ENCODE peak calls at places on chromosomes 4 and X, in six cellular contexts. One of them, this sample, is unnamed.

GRCh38 chrX:44178271-44178670 is 165.2 kb downstream of the EFHC2 start:
- DNase-seq in AG08396: no peak
- DNase-seq in cerebellar nuclear complex: no peak
- DNase-seq in T-helper 9 cell: no peak
- DNase-seq in cardiac muscle cell: no peak
- DNase-seq in LoVo: no peak
- DNase-seq in this sample: no peak

GRCh38 chrX:23334871-23335599 is 386 bp downstream of the PTCHD1 start:
- DNase-seq in cerebellar nuclear complex: no peak
- DNase-seq in T-helper 9 cell: no peak
- DNase-seq in cardiac muscle cell: no peak
- DNase-seq in LoVo: no peak
- DNase-seq in AG08396: no peak
- DNase-seq in this sample: no peak

GRCh38 chr4:133390198-133390855 is 241.2 kb downstream of the PCDH10 start:
- DNase-seq in cerebellar nuclear complex: no peak
- DNase-seq in cardiac muscle cell: no peak
- DNase-seq in AG08396: no peak
- DNase-seq in T-helper 9 cell: no peak
- DNase-seq in LoVo: peak; percentile 2
- DNase-seq in this sample: no peak

GRCh38 chr4:84683486-84683885 is 100.6 kb downstream of the CDS1 start:
- DNase-seq in cardiac muscle cell: no peak
- DNase-seq in LoVo: no peak
- DNase-seq in AG08396: no peak
- DNase-seq in cerebellar nuclear complex: no peak
- DNase-seq in T-helper 9 cell: no peak
- DNase-seq in this sample: no peak

GRCh38 chrX:37380920-37381319 is 31.8 kb downstream of the PRRG1 start:
- DNase-seq in cerebellar nuclear complex: no peak
- DNase-seq in LoVo: peak; percentile 60
- DNase-seq in T-helper 9 cell: no peak
- DNase-seq in AG08396: peak; percentile 19
- DNase-seq in cardiac muscle cell: peak; percentile 69
- DNase-seq in this sample: no peak

GRCh38 chrX:153901753-153902140 is 2.7 kb upstream of the AVPR2 start:
- DNase-seq in AG08396: no peak
- DNase-seq in LoVo: no peak
- DNase-seq in cerebellar nuclear complex: no peak
- DNase-seq in T-helper 9 cell: no peak
- DNase-seq in cardiac muscle cell: no peak
- DNase-seq in this sample: no peak

GRCh38 chrX:2492536-2493218 is 8.1 kb downstream of the DHRSX start:
- DNase-seq in cerebellar nuclear complex: no peak
- DNase-seq in T-helper 9 cell: no peak
- DNase-seq in cardiac muscle cell: no peak
- DNase-seq in LoVo: no peak
- DNase-seq in AG08396: no peak
- DNase-seq in this sample: no peak

GRCh38 chr4:153788419-153789276 is at the start of gene SFRP2:
- DNase-seq in AG08396: no peak
- DNase-seq in cardiac muscle cell: no peak
- DNase-seq in LoVo: no peak
- DNase-seq in T-helper 9 cell: no peak
- DNase-seq in cerebellar nuclear complex: no peak
- DNase-seq in this sample: no peak

GRCh38 chrX:29382811-29383210 is 795.6 kb downstream of the IL1RAPL1 start:
- DNase-seq in LoVo: no peak
- DNase-seq in cerebellar nuclear complex: no peak
- DNase-seq in AG08396: no peak
- DNase-seq in T-helper 9 cell: no peak
- DNase-seq in cardiac muscle cell: no peak
- DNase-seq in this sample: no peak

GRCh38 chr4:118410143-118410542 is 57.3 kb upstream of the PRSS12 start:
- DNase-seq in LoVo: no peak
- DNase-seq in cardiac muscle cell: peak; percentile 65
- DNase-seq in AG08396: peak; percentile 12
- DNase-seq in T-helper 9 cell: no peak
- DNase-seq in cerebellar nuclear complex: no peak
- DNase-seq in this sample: no peak

GRCh38 chr4:82965763-82966162 is 44.9 kb downstream of the LIN54 start:
- DNase-seq in LoVo: no peak
- DNase-seq in cardiac muscle cell: no peak
- DNase-seq in cerebellar nuclear complex: no peak
- DNase-seq in AG08396: no peak
- DNase-seq in T-helper 9 cell: no peak
- DNase-seq in this sample: no peak

GRCh38 chrX:135345328-135345645 is 36.0 kb downstream of the ETDC start:
- DNase-seq in AG08396: peak; percentile 29
- DNase-seq in LoVo: peak; percentile 26
- DNase-seq in cerebellar nuclear complex: no peak
- DNase-seq in T-helper 9 cell: no peak
- DNase-seq in cardiac muscle cell: peak; percentile 67
- DNase-seq in this sample: no peak

GRCh38 chr4:150722908-150723362 is 141.0 kb downstream of the MAB21L2 start:
- DNase-seq in cardiac muscle cell: peak; percentile 90
- DNase-seq in AG08396: no peak
- DNase-seq in LoVo: peak; percentile 86
- DNase-seq in T-helper 9 cell: no peak
- DNase-seq in cerebellar nuclear complex: no peak
- DNase-seq in this sample: no peak

GRCh38 chr4:11428701-11429571 is at the start of gene HS3ST1:
- DNase-seq in LoVo: peak; percentile 92
- DNase-seq in cardiac muscle cell: peak; percentile 84
- DNase-seq in T-helper 9 cell: no peak
- DNase-seq in cerebellar nuclear complex: peak; percentile 40
- DNase-seq in AG08396: peak; percentile 42
- DNase-seq in this sample: peak; percentile 59

GRCh38 chrX:124507276-124507675 is 160.9 kb downstream of the SH2D1A start:
- DNase-seq in cerebellar nuclear complex: no peak
- DNase-seq in AG08396: no peak
- DNase-seq in LoVo: no peak
- DNase-seq in T-helper 9 cell: no peak
- DNase-seq in cardiac muscle cell: no peak
- DNase-seq in this sample: no peak

GRCh38 chr4:73816814-73817213 is 19.7 kb upstream of the CXCL6 start:
- DNase-seq in T-helper 9 cell: no peak
- DNase-seq in LoVo: peak; percentile 3
- DNase-seq in AG08396: peak; percentile 20
- DNase-seq in cerebellar nuclear complex: no peak
- DNase-seq in cardiac muscle cell: peak; percentile 88
- DNase-seq in this sample: no peak

GRCh38 chrX:13685126-13685763 is 3.7 kb upstream of the RAB9A start:
- DNase-seq in T-helper 9 cell: no peak
- DNase-seq in LoVo: no peak
- DNase-seq in cerebellar nuclear complex: no peak
- DNase-seq in AG08396: peak; percentile 25
- DNase-seq in cardiac muscle cell: no peak
- DNase-seq in this sample: no peak

GRCh38 chrX:113330416-113330815 is 489.8 kb upstream of the AMOT start:
- DNase-seq in LoVo: no peak
- DNase-seq in cardiac muscle cell: no peak
- DNase-seq in T-helper 9 cell: no peak
- DNase-seq in cerebellar nuclear complex: no peak
- DNase-seq in AG08396: no peak
- DNase-seq in this sample: no peak

GRCh38 chrX:40922307-40922706 is 162.9 kb upstream of the USP9X start:
- DNase-seq in cerebellar nuclear complex: no peak
- DNase-seq in cardiac muscle cell: peak; percentile 80
- DNase-seq in AG08396: peak; percentile 28
- DNase-seq in T-helper 9 cell: no peak
- DNase-seq in LoVo: peak; percentile 23
- DNase-seq in this sample: no peak

GRCh38 chrX:15301924-15302323 is 13.5 kb downstream of the ASB11 start:
- DNase-seq in cardiac muscle cell: peak; percentile 36
- DNase-seq in LoVo: no peak
- DNase-seq in AG08396: peak; percentile 23
- DNase-seq in T-helper 9 cell: no peak
- DNase-seq in cerebellar nuclear complex: no peak
- DNase-seq in this sample: no peak

GRCh38 chrX:30620980-30621716 is 32.1 kb upstream of the GK start:
- DNase-seq in LoVo: peak; percentile 12
- DNase-seq in T-helper 9 cell: no peak
- DNase-seq in AG08396: peak; percentile 77
- DNase-seq in cardiac muscle cell: peak; percentile 83
- DNase-seq in cerebellar nuclear complex: no peak
- DNase-seq in this sample: no peak

GRCh38 chr4:23368081-23368697 is 521.7 kb downstream of the PPARGC1A start:
- DNase-seq in cardiac muscle cell: peak; percentile 7
- DNase-seq in AG08396: no peak
- DNase-seq in T-helper 9 cell: no peak
- DNase-seq in cerebellar nuclear complex: no peak
- DNase-seq in LoVo: no peak
- DNase-seq in this sample: no peak

GRCh38 chr4:95985051-95985450 is 145.2 kb downstream of the PDHA2 start:
- DNase-seq in T-helper 9 cell: no peak
- DNase-seq in cerebellar nuclear complex: no peak
- DNase-seq in cardiac muscle cell: no peak
- DNase-seq in AG08396: no peak
- DNase-seq in LoVo: no peak
- DNase-seq in this sample: no peak

GRCh38 chr4:113773014-113773413 is 11.5 kb upstream of the CAMK2D start:
- DNase-seq in cerebellar nuclear complex: no peak
- DNase-seq in AG08396: no peak
- DNase-seq in LoVo: no peak
- DNase-seq in cardiac muscle cell: no peak
- DNase-seq in T-helper 9 cell: no peak
- DNase-seq in this sample: no peak

GRCh38 chrX:118541482-118541881 is 45.9 kb downstream of the DOCK11 start:
- DNase-seq in cardiac muscle cell: no peak
- DNase-seq in LoVo: no peak
- DNase-seq in cerebellar nuclear complex: no peak
- DNase-seq in T-helper 9 cell: no peak
- DNase-seq in AG08396: no peak
- DNase-seq in this sample: no peak

GRCh38 chrX:130082244-130083106 is 27.8 kb downstream of the ELF4 start:
- DNase-seq in LoVo: no peak
- DNase-seq in AG08396: no peak
- DNase-seq in cerebellar nuclear complex: no peak
- DNase-seq in cardiac muscle cell: peak; percentile 9
- DNase-seq in T-helper 9 cell: peak; percentile 46
- DNase-seq in this sample: peak; percentile 61

GRCh38 chr4:140071806-140072205 is 82.2 kb downstream of the MAML3 start:
- DNase-seq in cardiac muscle cell: peak; percentile 98
- DNase-seq in T-helper 9 cell: peak; percentile 21
- DNase-seq in AG08396: peak; percentile 55
- DNase-seq in cerebellar nuclear complex: no peak
- DNase-seq in LoVo: no peak
- DNase-seq in this sample: peak; percentile 52

GRCh38 chr4:126701756-126702155 is 931.0 kb upstream of the INTU start:
- DNase-seq in AG08396: peak; percentile 21
- DNase-seq in LoVo: no peak
- DNase-seq in T-helper 9 cell: no peak
- DNase-seq in cerebellar nuclear complex: no peak
- DNase-seq in cardiac muscle cell: peak; percentile 10
- DNase-seq in this sample: no peak

GRCh38 chrX:63275127-63275526 is 76.0 kb downstream of the SPIN4 start:
- DNase-seq in cerebellar nuclear complex: no peak
- DNase-seq in T-helper 9 cell: peak; percentile 1
- DNase-seq in AG08396: peak; percentile 29
- DNase-seq in cardiac muscle cell: no peak
- DNase-seq in LoVo: peak; percentile 1
- DNase-seq in this sample: no peak

GRCh38 chr4:24890561-24890960 is 22.3 kb downstream of the CCDC149 start:
- DNase-seq in cardiac muscle cell: no peak
- DNase-seq in cerebellar nuclear complex: no peak
- DNase-seq in LoVo: no peak
- DNase-seq in T-helper 9 cell: no peak
- DNase-seq in AG08396: no peak
- DNase-seq in this sample: no peak

GRCh38 chr4:6331018-6331417 is 61.4 kb downstream of the WFS1 start:
- DNase-seq in cerebellar nuclear complex: no peak
- DNase-seq in cardiac muscle cell: peak; percentile 27
- DNase-seq in AG08396: peak; percentile 37
- DNase-seq in T-helper 9 cell: peak; percentile 7
- DNase-seq in LoVo: no peak
- DNase-seq in this sample: no peak

GRCh38 chrX:13469963-13470679 is 99.3 kb upstream of the EGFL6 start:
- DNase-seq in LoVo: peak; percentile 5
- DNase-seq in cerebellar nuclear complex: no peak
- DNase-seq in T-helper 9 cell: no peak
- DNase-seq in AG08396: peak; percentile 25
- DNase-seq in cardiac muscle cell: peak; percentile 23
- DNase-seq in this sample: no peak

GRCh38 chr4:104905546-104905945 is 241.1 kb upstream of the TET2 start:
- DNase-seq in T-helper 9 cell: no peak
- DNase-seq in LoVo: no peak
- DNase-seq in cerebellar nuclear complex: no peak
- DNase-seq in cardiac muscle cell: no peak
- DNase-seq in AG08396: no peak
- DNase-seq in this sample: no peak

GRCh38 chr4:9942921-9943600 is 78.2 kb downstream of the SLC2A9 start:
- DNase-seq in cerebellar nuclear complex: no peak
- DNase-seq in T-helper 9 cell: no peak
- DNase-seq in AG08396: no peak
- DNase-seq in cardiac muscle cell: no peak
- DNase-seq in LoVo: no peak
- DNase-seq in this sample: no peak

This sample was measured in activated CD4-positive, CD25-positive, alpha-beta regulatory T cell treated with anti-CD3 and anti-CD28 coated beads, Interleukin-2, amount 50 U/mL, for 72 hours.